ENCODE peak calls at places on chromosomes 12 and 14, in five cellular contexts. F, U, H, G and Q are unnamed samples. For H3K4me1, the result is how much of the 10 kb centered on the place peaks cover.

GRCh38 chr12:9761407-9761736 is 671 bp upstream of the CD69 start:
- DNase-seq in H (no peak), U (no peak), F (no peak), G (no peak), Q (no peak)

GRCh38 chr12:26177303-26177702 is 18.1 kb upstream of the SSPN start:
- DNase-seq in U (peak), H (no peak), G (no peak), F (no peak), Q (no peak)

GRCh38 chr12:124077730-124078129 is 104.7 kb downstream of the ZNF664 start:
- DNase-seq in H (no peak), U (no peak), G (no peak), F (no peak), Q (no peak)

GRCh38 chr12:67222302-67222701 is 46.9 kb upstream of the CAND1 start:
- DNase-seq in G (no peak), U (no peak), F (no peak), H (no peak), Q (no peak)

GRCh38 chr12:122871851-122872785 is 23.8 kb downstream of the VPS37B start:
- DNase-seq in H (no peak), U (peak), G (peak), F (peak), Q (no peak)

GRCh38 chr12:6476496-6476895 is 6.0 kb upstream of the VAMP1 start:
- DNase-seq in F (no peak), H (no peak), G (no peak), U (no peak), Q (no peak)

GRCh38 chr14:37131205-37131604 is 41.2 kb downstream of the SLC25A21 start:
- DNase-seq in H (no peak), F (no peak), G (no peak), U (no peak), Q (no peak)

GRCh38 chr12:132356686-132357622 is 27.6 kb upstream of the GALNT9 start:
- DNase-seq in F (peak), U (peak), G (peak), H (no peak), Q (no peak)

GRCh38 chr12:124746649-124747425 is 116.8 kb downstream of the SCARB1 start:
- DNase-seq in G (no peak), F (no peak), H (no peak), U (no peak), Q (no peak)

GRCh38 chr14:73725116-73726024 is 11.2 kb upstream of the PNMA1 start:
- DNase-seq in F (no peak), H (peak), U (peak), G (no peak), Q (peak)

GRCh38 chr12:105983622-105984325 is 155.0 kb downstream of the NUAK1 start:
- DNase-seq in H (no peak), G (no peak), U (no peak), F (no peak), Q (no peak)

GRCh38 chr12:31644536-31644935 is 15.0 kb upstream of the ETFBKMT start:
- DNase-seq in H (no peak), U (no peak), F (no peak), G (no peak), Q (no peak)

GRCh38 chr14:99517643-99518381 is 36.6 kb downstream of the CCNK start:
- DNase-seq in G (peak), F (no peak), H (peak), U (peak), Q (no peak)

GRCh38 chr12:119713551-119714031 is 45.7 kb downstream of the PRKAB1 start:
- DNase-seq in G (no peak), H (no peak), U (no peak), F (no peak), Q (no peak)

GRCh38 chr14:79643132-79643531 is 568.2 kb downstream of the DIO2 start:
- DNase-seq in U (no peak), H (no peak), F (no peak), G (no peak), Q (no peak)

GRCh38 chr12:80712866-80713265 is 3.8 kb upstream of the MYF5 start:
- DNase-seq in F (no peak), H (no peak), G (no peak), U (no peak), Q (no peak)

GRCh38 chr12:101619868-101620761 is 25.3 kb downstream of the MYBPC1 start:
- DNase-seq in H (peak), G (no peak), F (no peak), U (no peak), Q (no peak)

GRCh38 chr14:64465856-64466554 is 706 bp downstream of the AKAP5 start:
- DNase-seq in H (no peak), G (no peak), F (no peak), U (no peak), Q (no peak)

GRCh38 chr12:128840862-128841468 is 12.3 kb upstream of the GLT1D1 start:
- DNase-seq in G (no peak), U (no peak), F (no peak), H (no peak), Q (no peak)

GRCh38 chr14:79783061-79783460 is 428.2 kb downstream of the DIO2 start:
- DNase-seq in G (no peak), H (no peak), U (no peak), F (no peak), Q (no peak)

GRCh38 chr14:74502236-74503019 is 8.9 kb downstream of the ISCA2 start:
- DNase-seq in U (peak), H (no peak), F (no peak), G (no peak), Q (peak)

GRCh38 chr12:115383668-115384067 is 699.7 kb upstream of the TBX3 start:
- DNase-seq in F (no peak), H (no peak), G (peak), U (no peak), Q (no peak)

GRCh38 chr12:25020621-25021243 is 71.8 kb upstream of the BCAT1 start:
- DNase-seq in F (no peak), G (no peak), H (no peak), U (no peak), Q (no peak)

GRCh38 chr12:8026282-8026637 is 6.3 kb upstream of the FOXJ2 start:
- DNase-seq in F (no peak), G (no peak), U (peak), H (no peak), Q (no peak)
- TF ChIP-seq POLR2A in F (no peak), G (no peak), U (no peak), H (peak), Q (peak)

GRCh38 chr14:35292051-35292769 is at the start of gene PSMA6:
- DNase-seq in G (peak), H (peak), U (peak), F (peak), Q (peak)

GRCh38 chr14:35292770-35293561 is 784 bp downstream of the PSMA6 start:
- DNase-seq in H (no peak), U (no peak), G (no peak), F (no peak), Q (no peak)

GRCh38 chr14:35296505-35296904 is 4.3 kb downstream of the PSMA6 start:
- DNase-seq in G (no peak), U (no peak), H (no peak), F (no peak), Q (no peak)

GRCh38 chr14:35297677-35298076 is 5.5 kb downstream of the PSMA6 start:
- DNase-seq in G (no peak), U (no peak), F (no peak), H (no peak), Q (no peak)

GRCh38 chr14:35295845-35296161 is 3.6 kb downstream of the PSMA6 start:
- DNase-seq in U (no peak), H (no peak), F (no peak), G (no peak), Q (no peak)
- H3K4me1 ChIP-seq in U (under half), H (under half), F (under half), G (under half), Q (half or more)

DNA sequence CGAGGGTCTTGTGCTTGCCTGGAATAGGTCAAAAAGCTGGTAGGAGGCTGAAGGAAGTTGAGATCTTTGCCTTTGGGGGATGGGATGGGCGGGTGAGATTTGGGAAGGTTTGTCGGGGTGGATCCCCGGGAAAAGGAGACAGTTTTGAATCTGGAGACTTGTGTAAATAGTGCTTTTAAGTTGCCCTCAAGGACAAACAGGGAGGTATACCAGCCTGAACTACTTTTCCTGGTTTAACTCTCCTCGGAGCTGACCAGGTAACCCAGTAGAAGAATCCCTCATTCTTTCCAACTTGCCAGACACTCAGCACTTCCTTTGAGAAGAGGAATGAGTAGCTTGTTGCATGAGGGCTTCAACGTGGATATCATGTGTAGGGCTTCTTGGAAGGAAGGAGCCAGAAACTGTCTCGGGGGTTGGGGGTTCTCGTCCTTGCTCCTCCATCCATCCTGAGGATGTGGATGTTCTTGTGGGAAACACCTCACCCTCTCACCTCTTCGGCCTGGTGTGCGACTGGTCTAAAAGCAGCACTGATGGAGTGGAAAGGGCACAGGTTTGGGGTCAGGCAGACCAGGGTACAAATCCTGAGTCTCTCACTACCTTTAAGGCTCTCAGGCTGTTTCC is 1.9 kb downstream of the TEAD4 start:
- DNase-seq in H (no peak), G (no peak), U (no peak), F (no peak), Q (no peak)
- H3K27ac ChIP-seq in H (no peak), G (peak), U (no peak), F (no peak), Q (no peak)

GRCh38 chr14:103628221-103628683 is 759 bp upstream of the KLC1 start:
- DNase-seq in F (no peak), H (peak), G (peak), U (peak), Q (no peak)
- TF ChIP-seq POLR2A in F (peak), H (peak), G (no peak), U (peak), Q (no peak)